ENCODE peak calls at places on chromosomes 6 and 20, in five cellular contexts. One of them, this sample, is unnamed.

GRCh38 chr6:40587240-40588069 is at the start of gene LRFN2:
- DNase-seq in WERI-Rb-1: peak; percentile 93
- DNase-seq in T-cell: peak; percentile 37
- DNase-seq in HTR-8/SVneo: peak; percentile 62
- DNase-seq in NCI-H1105 treated with DMSO at 0.1 percent for 48 hours: peak; percentile 86
- DNase-seq in this sample: peak; percentile 18

GRCh38 chr6:170269873-170270541 is 20.9 kb downstream of the DLL1 start:
- DNase-seq in HTR-8/SVneo: no peak
- DNase-seq in T-cell: no peak
- DNase-seq in NCI-H1105 treated with DMSO at 0.1 percent for 48 hours: peak; percentile 51
- DNase-seq in WERI-Rb-1: no peak
- DNase-seq in this sample: no peak

GRCh38 chr6:31532644-31533454 is 4.1 kb downstream of the MCCD1 start:
- DNase-seq in HTR-8/SVneo: no peak
- DNase-seq in NCI-H1105 treated with DMSO at 0.1 percent for 48 hours: no peak
- DNase-seq in WERI-Rb-1: no peak
- DNase-seq in T-cell: no peak
- DNase-seq in this sample: no peak

GRCh38 chr20:58070664-58071499 is 157.6 kb downstream of the ANKRD60 start:
- DNase-seq in NCI-H1105 treated with DMSO at 0.1 percent for 48 hours: no peak
- DNase-seq in WERI-Rb-1: no peak
- DNase-seq in T-cell: no peak
- DNase-seq in HTR-8/SVneo: no peak
- DNase-seq in this sample: no peak

GRCh38 chr6:36657942-36658544 is 20.5 kb upstream of the CDKN1A start:
- DNase-seq in HTR-8/SVneo: no peak
- DNase-seq in T-cell: no peak
- DNase-seq in NCI-H1105 treated with DMSO at 0.1 percent for 48 hours: no peak
- DNase-seq in WERI-Rb-1: no peak
- DNase-seq in this sample: no peak

GRCh38 chr6:121998631-121999030 is 400.8 kb upstream of the HSF2 start:
- DNase-seq in T-cell: no peak
- DNase-seq in HTR-8/SVneo: no peak
- DNase-seq in NCI-H1105 treated with DMSO at 0.1 percent for 48 hours: no peak
- DNase-seq in WERI-Rb-1: no peak
- DNase-seq in this sample: no peak

GRCh38 chr6:125747589-125748533 is 1.6 kb upstream of the HEY2 start:
- DNase-seq in WERI-Rb-1: peak; percentile 43
- DNase-seq in HTR-8/SVneo: peak; percentile 9
- DNase-seq in T-cell: no peak
- DNase-seq in NCI-H1105 treated with DMSO at 0.1 percent for 48 hours: peak; percentile 87
- DNase-seq in this sample: no peak

GRCh38 chr20:49893242-49894072 is 21.9 kb downstream of the SPATA2 start:
- DNase-seq in HTR-8/SVneo: no peak
- DNase-seq in NCI-H1105 treated with DMSO at 0.1 percent for 48 hours: no peak
- DNase-seq in T-cell: no peak
- DNase-seq in WERI-Rb-1: no peak
- DNase-seq in this sample: no peak

GRCh38 chr6:11972806-11973205 is 39.3 kb upstream of the HIVEP1 start:
- DNase-seq in NCI-H1105 treated with DMSO at 0.1 percent for 48 hours: no peak
- DNase-seq in T-cell: no peak
- DNase-seq in HTR-8/SVneo: no peak
- DNase-seq in WERI-Rb-1: no peak
- DNase-seq in this sample: no peak

GRCh38 chr6:31057426-31058003 is 47.2 kb downstream of the MUC22 start:
- DNase-seq in T-cell: no peak
- DNase-seq in HTR-8/SVneo: no peak
- DNase-seq in NCI-H1105 treated with DMSO at 0.1 percent for 48 hours: no peak
- DNase-seq in WERI-Rb-1: no peak
- DNase-seq in this sample: no peak

GRCh38 chr20:3297096-3297411 is 58.1 kb upstream of the SLC4A11 start:
- DNase-seq in NCI-H1105 treated with DMSO at 0.1 percent for 48 hours: no peak
- DNase-seq in WERI-Rb-1: no peak
- DNase-seq in HTR-8/SVneo: no peak
- DNase-seq in T-cell: no peak
- DNase-seq in this sample: no peak

This sample was measured in T-helper 9 cell.